ENCODE peak calls at places on chromosomes 13 and 19, in four cellular contexts. D, G, J and F are unnamed samples.

GRCh38 chr13:32660227-32660626 is 74.0 kb downstream of the PDS5B start:
- DNase-seq in G (no peak), J (no peak), D (no peak), F (no peak)

GRCh38 chr19:34181111-34181864 is 9.0 kb downstream of the LSM14A start:
- DNase-seq in G (no peak), D (no peak), J (no peak), F (no peak)

GRCh38 chr13:29852464-29853054 is 2.1 kb upstream of the UBL3 start:
- DNase-seq in D (no peak), G (no peak), J (no peak), F (no peak)

GRCh38 chr13:82647540-82647939 is 1234.7 kb downstream of the SLITRK1 start:
- DNase-seq in G (no peak), D (no peak), J (no peak), F (no peak)

GRCh38 chr13:113275387-113275786 is 21.7 kb upstream of the LAMP1 start:
- DNase-seq in D (peak), J (no peak), G (peak), F (peak)

GRCh38 chr13:97695684-97696083 is 257.8 kb upstream of the IPO5 start:
- DNase-seq in D (no peak), G (no peak), J (no peak), F (no peak)

GRCh38 chr19:34480971-34481821 is at the start of gene WTIP:
- DNase-seq in G (no peak), D (peak), J (no peak), F (peak)

GRCh38 chr13:52356327-52356726 is 49.6 kb downstream of the THSD1 start:
- DNase-seq in D (no peak), J (no peak), G (no peak), F (no peak)

GRCh38 chr13:111247552-111247951 is 72.9 kb upstream of the TEX29 start:
- DNase-seq in G (no peak), D (peak), J (no peak), F (no peak)

GRCh38 chr13:97141564-97142005 is 80.5 kb upstream of the MBNL2 start:
- DNase-seq in G (peak), D (peak), J (peak), F (peak)

GRCh38 chr13:44352202-44352601 is 21.4 kb upstream of the SERP2 start:
- DNase-seq in G (no peak), D (no peak), J (no peak), F (no peak)

GRCh38 chr19:53183146-53183545 is 10.0 kb downstream of the ZNF665 start:
- DNase-seq in G (no peak), J (no peak), D (no peak), F (no peak)

GRCh38 chr13:94595006-94595942 is 678 bp downstream of the TGDS start:
- DNase-seq in J (no peak), G (peak), D (no peak), F (peak)

GRCh38 chr13:94646904-94647303 is 45.2 kb downstream of the GPR180 start:
- DNase-seq in G (no peak), J (peak), D (no peak), F (no peak)

GRCh38 chr19:10018219-10018618 is 4.9 kb downstream of the RDH8 start:
- DNase-seq in J (no peak), D (no peak), G (no peak), F (no peak)

GRCh38 chr13:44151474-44151873 is 222.2 kb upstream of the SERP2 start:
- DNase-seq in J (no peak), G (no peak), D (no peak), F (no peak)

GRCh38 chr19:7507884-7508283 is 8.0 kb upstream of the ZNF358 start:
- DNase-seq in G (peak), D (peak), J (no peak), F (peak)

GRCh38 chr13:43245374-43245964 is 222.1 kb downstream of the DNAJC15 start:
- DNase-seq in G (no peak), J (no peak), D (no peak), F (no peak)

GRCh38 chr19:44202470-44202869 is 9.9 kb upstream of the ZNF227 start:
- DNase-seq in G (no peak), D (no peak), J (no peak), F (no peak)

GRCh38 chr19:56333506-56333905 is 18.9 kb upstream of the ZSCAN5A start:
- DNase-seq in G (peak), J (no peak), D (peak), F (peak)

GRCh38 chr13:38575427-38575826 is 111.5 kb upstream of the FREM2 start:
- DNase-seq in G (no peak), J (no peak), D (no peak), F (no peak)
- TF ChIP-seq FOXK2 in G (no peak), J (no peak), D (no peak), F (no peak)

GRCh38 chr19:20858861-20859260 is 64.2 kb upstream of the ZNF85 start:
- DNase-seq in J (no peak), D (no peak), G (no peak), F (no peak)
- TF ChIP-seq FOXK2 in J (no peak), D (no peak), G (no peak), F (no peak)

GRCh38 chr19:49559928-49560327 is 20.4 kb downstream of the NOSIP start:
- DNase-seq in J (no peak), G (no peak), D (no peak), F (no peak)

GRCh38 chr19:49557641-49558325 is 22.6 kb downstream of the NOSIP start:
- DNase-seq in G (no peak), J (no peak), D (no peak), F (no peak)

GRCh38 chr19:49560358-49560900 is 19.9 kb downstream of the NOSIP start:
- DNase-seq in G (peak), J (no peak), D (no peak), F (no peak)

GRCh38 chr19:49559443-49559842 is 20.9 kb downstream of the NOSIP start:
- DNase-seq in D (no peak), J (no peak), G (no peak), F (no peak)

DNA sequence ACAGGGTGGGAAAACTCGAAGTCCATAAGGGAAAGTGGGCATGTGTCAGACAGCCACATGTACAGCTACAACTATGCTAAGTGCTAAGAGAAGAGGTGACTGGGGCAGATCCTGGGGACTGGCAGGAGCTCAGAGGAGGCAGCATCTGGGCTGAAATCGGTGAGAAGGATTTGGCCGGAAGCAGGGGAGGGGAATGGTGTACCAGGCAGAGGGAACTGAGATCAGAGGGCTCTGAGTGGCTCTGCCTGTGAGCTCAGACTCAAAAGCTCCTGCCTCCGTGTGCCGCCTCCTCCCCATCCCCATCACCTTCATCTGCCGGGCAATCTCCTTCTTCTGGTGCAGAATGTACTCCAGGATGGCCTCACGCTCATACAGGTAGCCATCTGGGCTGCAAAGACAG is 21.8 kb downstream of the NOSIP start:
- DNase-seq in G (no peak), D (no peak), J (no peak), F (no peak)
- TF ChIP-seq FOXK2 in G (no peak), D (no peak), J (no peak), F (no peak)

DNA sequence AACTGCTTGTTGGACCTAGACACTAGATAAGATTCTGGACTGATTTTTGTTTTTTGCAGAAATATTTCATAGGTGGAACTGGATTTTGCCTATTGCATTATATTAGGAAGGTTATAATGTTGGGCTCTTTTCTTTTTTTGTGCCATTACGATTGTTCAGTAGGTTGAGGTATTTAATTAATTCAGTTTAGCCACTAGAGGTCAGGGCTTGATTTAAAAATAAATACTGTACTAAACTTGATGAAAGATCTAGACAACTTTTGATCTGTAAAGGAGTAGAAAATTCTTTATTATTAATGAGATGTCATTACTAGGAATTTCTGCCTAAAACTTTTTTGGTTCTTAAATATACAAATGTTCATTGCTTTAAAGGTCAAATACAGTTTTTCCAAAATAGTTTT is 15.2 kb upstream of the SUPT20H start:
- DNase-seq in J (no peak), G (no peak), D (no peak), F (no peak)
- TF ChIP-seq FOXK2 in J (no peak), G (no peak), D (no peak), F (no peak)

DNA sequence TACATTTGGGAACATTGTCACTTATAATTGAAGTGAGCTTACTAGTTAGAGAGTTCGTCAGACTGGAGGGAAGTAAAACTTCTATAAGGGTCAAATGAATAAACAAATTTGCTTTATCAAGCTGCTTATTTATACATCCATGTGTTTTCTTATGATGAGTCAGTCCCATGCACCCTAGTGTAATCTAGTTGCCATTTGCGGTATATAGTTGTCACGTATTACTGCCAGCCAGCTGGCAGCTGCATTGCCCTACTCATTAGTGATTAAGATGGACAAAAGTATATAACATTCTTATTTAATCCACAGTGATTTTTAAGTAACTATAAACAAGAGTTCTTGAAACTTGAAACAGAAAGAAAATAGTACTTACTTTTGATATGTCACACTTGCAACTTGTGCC is 182.4 kb downstream of the GPC6 start:
- DNase-seq in G (no peak), J (no peak), D (no peak), F (no peak)
- TF ChIP-seq FOXK2 in G (no peak), J (no peak), D (no peak), F (no peak)

GRCh38 chr19:42505066-42505465 is 23.2 kb downstream of the CEACAM1 start:
- DNase-seq in G (no peak), D (no peak), J (no peak), F (no peak)
- TF ChIP-seq FOXK2 in G (no peak), D (no peak), J (no peak), F (no peak)

GRCh38 chr19:31214086-31214485 is 135.2 kb downstream of the TSHZ3 start:
- DNase-seq in D (no peak), G (peak), J (no peak), F (no peak)
- TF ChIP-seq FOXK2 in D (no peak), G (no peak), J (no peak), F (no peak)

DNA sequence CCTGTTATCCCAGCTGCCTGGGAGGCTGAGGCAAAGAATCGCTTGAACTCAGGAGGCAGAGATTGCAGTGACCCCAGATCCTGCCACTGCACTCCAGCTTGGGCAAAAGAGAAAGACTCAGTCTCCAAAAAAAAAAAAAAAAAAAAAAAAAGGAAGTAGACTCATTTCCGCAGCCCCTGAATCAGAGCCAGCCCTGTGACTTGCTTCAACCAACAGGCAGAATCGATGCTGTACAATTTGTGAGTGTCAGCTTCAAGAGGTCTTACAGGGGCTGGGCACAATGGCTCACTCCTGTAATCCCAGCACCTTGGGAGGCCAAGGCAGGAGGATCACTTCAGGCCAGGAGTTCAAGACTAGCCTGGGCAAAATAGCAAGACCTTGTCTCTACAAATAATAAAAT is 12.8 kb downstream of the ANKRD27 start:
- DNase-seq in G (no peak), J (no peak), D (no peak), F (no peak)
- TF ChIP-seq FOXK2 in G (no peak), J (no peak), D (no peak), F (no peak)